ENCODE peak calls at places on chromosomes 2 and 18, in nine cellular contexts. X is lower leg skin; Y is spleen; T is HL-60; U is ACHN; Z is kidney epithelial cell; H is pons; M is stimulated activated CD4-positive, alpha-beta T cell treated with anti-CD3 and anti-CD28 coated beads, Interleukin-1b, Interleukin-23, amount 100 ng/mL, for 24 hours; K is activated naive CD8-positive, alpha-beta T cell treated with anti-CD3 and anti-CD28 coated beads for 36 hours. E is an unnamed sample.

GRCh38 chr2:234955971-234956509 is 4.2 kb downstream of the SH3BP4 start:
- DNase-seq in Y (no peak), X (peak), Z (no peak), K (no peak), T (no peak), M (no peak), U (no peak), H (no peak), E (no peak)

GRCh38 chr2:120349125-120349921 is 3.4 kb downstream of the INHBB start:
- DNase-seq in Z (no peak), T (no peak), X (no peak), K (no peak), M (no peak), U (no peak), H (no peak), Y (no peak), E (no peak)

GRCh38 chr18:45448871-45449270 is 166.4 kb upstream of the SLC14A2 start:
- DNase-seq in X (no peak), Z (no peak), H (no peak), M (no peak), T (no peak), K (no peak), Y (no peak), U (no peak), E (no peak)

GRCh38 chr2:195610708-195611107 is 46.3 kb upstream of the SLC39A10 start:
- DNase-seq in X (no peak), T (no peak), K (no peak), M (no peak), Z (no peak), H (peak), U (no peak), Y (no peak), E (no peak)

GRCh38 chr2:35035883-35036282 is 1319.7 kb upstream of the CRIM1 start:
- DNase-seq in U (peak), K (no peak), Y (no peak), Z (no peak), X (no peak), M (no peak), H (no peak), T (no peak), E (no peak)

GRCh38 chr2:190835303-190835930 is 45.2 kb upstream of the GLS start:
- DNase-seq in Z (peak), U (peak), H (no peak), K (no peak), T (no peak), X (no peak), M (no peak), Y (no peak), E (peak)

GRCh38 chr2:157261199-157261782 is 3.8 kb downstream of the GALNT5 start:
- DNase-seq in K (peak), X (no peak), U (peak), Y (no peak), M (peak), H (no peak), Z (peak), T (no peak), E (peak)

GRCh38 chr2:239249781-239250180 is 151.0 kb downstream of the HDAC4 start:
- DNase-seq in X (peak), U (no peak), K (no peak), M (no peak), Y (peak), Z (no peak), T (no peak), H (no peak), E (peak)

GRCh38 chr2:182224669-182225068 is 202.2 kb downstream of the PDE1A start:
- DNase-seq in H (no peak), U (no peak), Z (no peak), K (no peak), Y (no peak), X (no peak), M (no peak), T (no peak), E (no peak)

GRCh38 chr18:79928563-79928960 is 22.9 kb downstream of the SLC66A2 start:
- DNase-seq in T (no peak), M (no peak), Y (peak), X (peak), Z (no peak), H (no peak), K (no peak), U (no peak), E (no peak)

GRCh38 chr2:229475753-229476152 is 204.7 kb upstream of the PID1 start:
- DNase-seq in T (no peak), X (no peak), H (no peak), M (no peak), K (no peak), U (no peak), Y (no peak), Z (no peak), E (no peak)

GRCh38 chr2:70388128-70388527 is 86.3 kb upstream of the FAM136A start:
- DNase-seq in Y (no peak), M (no peak), X (no peak), Z (no peak), K (no peak), H (no peak), U (no peak), T (no peak), E (no peak)

GRCh38 chr2:177894546-177894945 is 178.0 kb downstream of the PDE11A start:
- DNase-seq in H (no peak), U (no peak), M (no peak), Y (no peak), K (no peak), Z (no peak), T (no peak), X (no peak), E (no peak)

GRCh38 chr18:78781601-78781960 is 198.0 kb upstream of the SALL3 start:
- DNase-seq in H (no peak), T (no peak), X (peak), Y (no peak), K (no peak), M (no peak), Z (no peak), U (no peak), E (no peak)

GRCh38 chr2:133574620-133575019 is 6.4 kb upstream of the NCKAP5 start:
- DNase-seq in M (no peak), T (no peak), X (no peak), U (no peak), Z (no peak), K (no peak), H (no peak), Y (no peak), E (no peak)

GRCh38 chr18:47745227-47745626 is 185.2 kb downstream of the SMAD2 start:
- DNase-seq in X (peak), H (no peak), Z (no peak), U (no peak), M (no peak), Y (no peak), T (no peak), K (no peak), E (no peak)